ENCODE peak calls at places on chromosomes 11 and 22, in nine cellular contexts. O is astrocyte of the spinal cord, W is SK-N-SH, P is bronchial epithelial cell, S is neuronal stem cell, Y is spleen, J is psoas muscle, Q is suprapubic skin, V is fibroblast of mammary gland. K is an unnamed sample.

GRCh38 chr11:29333993-29334780 is 682.6 kb downstream of the KCNA4 start:
- DNase-seq in Q (no peak), Y (no peak), P (peak), S (peak), O (peak), J (no peak), W (peak), V (peak), K (peak)

GRCh38 chr22:27447316-27447715 is 354.2 kb downstream of the MN1 start:
- DNase-seq in O (no peak), V (no peak), Q (no peak), W (no peak), Y (no peak), J (no peak), S (no peak), P (no peak), K (no peak)

GRCh38 chr22:27100789-27101188 is 443.4 kb downstream of the MIAT start:
- DNase-seq in W (peak), P (no peak), S (peak), Q (no peak), J (no peak), O (peak), Y (no peak), V (no peak), K (peak)

GRCh38 chr11:12066056-12066798 is 44.2 kb upstream of the MICAL2 start:
- DNase-seq in Q (peak), Y (no peak), O (peak), P (peak), S (no peak), J (no peak), V (peak), W (no peak), K (peak)

GRCh38 chr22:41256254-41256897 is 15.6 kb upstream of the CHADL start:
- DNase-seq in W (no peak), P (peak), V (peak), O (peak), S (no peak), Q (no peak), Y (no peak), J (no peak), K (peak)

GRCh38 chr11:8722156-8722555 is 39.6 kb downstream of the RPL27A start:
- DNase-seq in S (no peak), O (peak), J (no peak), W (no peak), V (peak), Y (no peak), Q (no peak), P (no peak), K (peak)

GRCh38 chr22:42856179-42856864 is 751 bp downstream of the ARFGAP3 start:
- DNase-seq in S (peak), J (peak), V (peak), Y (peak), P (peak), W (no peak), Q (peak), O (no peak), K (peak)

GRCh38 chr11:109511598-109511997 is 89.6 kb downstream of the C11orf87 start:
- DNase-seq in P (peak), W (no peak), V (no peak), O (no peak), Y (no peak), Q (no peak), S (no peak), J (no peak), K (no peak)

GRCh38 chr11:70503878-70504240 is 105.5 kb downstream of the CTTN start:
- DNase-seq in J (no peak), O (no peak), V (no peak), W (peak), P (no peak), Y (peak), S (no peak), Q (no peak), K (no peak)

GRCh38 chr11:15977116-15977515 is 379.2 kb downstream of the SOX6 start:
- DNase-seq in V (no peak), Q (no peak), W (no peak), J (no peak), Y (no peak), S (no peak), O (no peak), P (no peak), K (no peak)

GRCh38 chr11:71284525-71285092 is 32.2 kb upstream of the SHANK2 start:
- DNase-seq in V (no peak), J (no peak), P (no peak), Y (no peak), Q (no peak), O (no peak), S (no peak), W (peak), K (no peak)

GRCh38 chr22:39622881-39623367 is 52.4 kb downstream of the CACNA1I start:
- DNase-seq in Y (peak), V (peak), S (peak), O (no peak), J (peak), P (peak), Q (no peak), W (peak), K (peak)

GRCh38 chr11:9752091-9752490 is 88.2 kb downstream of the SWAP70 start:
- DNase-seq in O (peak), J (no peak), Q (no peak), V (peak), W (peak), S (no peak), Y (no peak), P (no peak), K (peak)

GRCh38 chr11:876550-876949 is 33.9 kb downstream of the TSPAN4 start:
- DNase-seq in V (no peak), S (no peak), J (peak), Y (peak), W (no peak), P (no peak), Q (no peak), O (no peak), K (peak)

GRCh38 chr11:125451400-125452124 is 44.5 kb downstream of the FEZ1 start:
- DNase-seq in W (peak), V (no peak), S (peak), Y (no peak), P (peak), J (peak), O (no peak), Q (no peak), K (no peak)

GRCh38 chr11:536841-537621 is at the start of gene LRRC56:
- DNase-seq in W (no peak), P (peak), Y (peak), V (peak), J (peak), S (peak), Q (peak), O (peak), K (peak)

GRCh38 chr11:26510201-26510600 is 61.9 kb downstream of the MUC15 start:
- DNase-seq in S (no peak), P (no peak), J (no peak), W (no peak), Y (no peak), Q (no peak), O (no peak), V (no peak), K (no peak)

GRCh38 chr11:125373426-125374391 is 122.4 kb downstream of the FEZ1 start:
- DNase-seq in J (no peak), W (no peak), V (no peak), Y (peak), S (no peak), O (no peak), Q (no peak), P (no peak), K (peak)

GRCh38 chr11:10441652-10442503 is 13.2 kb upstream of the AMPD3 start:
- DNase-seq in Y (no peak), P (peak), W (no peak), S (no peak), O (peak), J (no peak), V (no peak), Q (no peak), K (no peak)

GRCh38 chr22:37290737-37291136 is 8.4 kb downstream of the CYTH4 start:
- DNase-seq in Q (no peak), W (no peak), Y (peak), V (peak), S (no peak), J (no peak), O (no peak), P (no peak), K (peak)

GRCh38 chr11:133836076-133836548 is 9.2 kb downstream of the SPATA19 start:
- DNase-seq in J (no peak), Y (no peak), Q (no peak), P (no peak), S (no peak), V (no peak), W (no peak), O (no peak), K (no peak)

GRCh38 chr11:119538748-119539147 is 115.8 kb upstream of the THY1 start:
- DNase-seq in S (no peak), O (no peak), P (peak), Q (peak), Y (no peak), W (no peak), J (no peak), V (peak), K (peak)

DNA sequence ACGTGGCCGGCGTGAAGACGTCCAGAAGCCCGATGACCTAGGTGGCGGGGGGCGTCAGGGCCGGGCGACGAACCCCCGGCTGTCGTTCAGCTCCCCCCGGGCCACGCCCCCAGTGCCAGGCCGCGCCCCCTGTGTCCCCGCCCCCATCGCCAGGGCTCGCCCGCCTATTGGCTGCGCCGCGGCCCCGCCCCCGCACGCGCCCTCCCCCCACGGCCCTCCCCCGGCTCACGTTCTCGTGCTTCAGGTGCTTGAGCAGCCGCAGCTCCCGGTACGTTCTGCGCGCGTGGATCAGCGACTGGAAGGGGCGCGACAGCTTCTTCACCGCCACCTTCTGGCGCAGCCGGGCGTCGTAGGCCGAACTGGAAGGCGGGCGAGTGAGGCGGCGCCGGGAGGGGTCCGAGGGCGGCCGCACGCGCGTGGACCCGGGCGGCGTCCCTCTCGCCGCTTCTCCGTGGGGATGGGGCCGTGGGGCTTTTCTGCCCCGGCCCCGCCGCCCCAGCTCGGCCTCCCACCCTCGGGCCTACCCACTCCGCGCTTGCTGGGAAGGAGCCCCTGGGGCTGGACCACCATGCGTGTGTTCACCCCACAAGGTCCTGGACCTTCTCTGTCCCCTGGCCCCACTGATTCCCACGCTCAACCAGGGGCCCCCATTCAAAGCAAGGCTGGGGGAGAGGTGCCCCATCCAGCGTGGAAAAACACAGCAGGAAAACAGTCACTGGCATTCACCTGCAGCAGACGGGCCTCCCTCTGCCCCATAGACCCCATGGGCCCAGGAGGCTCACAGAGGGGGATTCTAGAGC is 2.4 kb downstream of the MAPK11 start:
- DNase-seq in S (no peak), W (peak), V (peak), Q (no peak), P (peak), Y (no peak), O (peak), J (peak), K (peak)
- H3K4me3 ChIP-seq in S (no peak), W (no peak), V (peak), Q (peak), P (peak), Y (no peak), O (peak), J (peak), K (peak)

DNA sequence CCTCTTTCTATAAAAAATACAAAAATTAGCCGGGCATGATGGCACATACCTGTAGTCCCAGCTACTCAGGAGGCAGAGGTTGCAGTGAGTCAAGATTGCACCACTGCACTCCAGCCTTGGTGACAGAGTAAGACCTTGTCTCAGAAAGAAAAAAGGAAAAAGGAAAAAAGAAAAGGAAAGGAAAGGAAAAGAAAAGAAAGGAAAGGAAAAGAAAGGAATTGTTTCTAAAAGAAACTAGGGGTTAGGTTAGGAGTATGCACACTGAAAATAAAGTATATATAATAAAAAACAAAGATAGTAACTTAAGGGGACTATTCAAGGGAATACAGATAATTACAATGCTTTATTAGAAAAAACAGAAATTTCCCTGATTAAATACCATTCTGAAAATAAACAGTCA is 50.9 kb downstream of the TTC28 start:
- DNase-seq in P (no peak), O (no peak), V (no peak), Q (no peak), J (no peak), S (no peak), W (no peak), Y (no peak), K (no peak)
- H3K4me3 ChIP-seq in P (no peak), O (no peak), V (no peak), Q (no peak), J (no peak), S (no peak), W (no peak), Y (no peak), K (no peak)

GRCh38 chr11:68767672-68768071 is 16.4 kb upstream of the TESMIN start:
- DNase-seq in Y (no peak), S (no peak), V (no peak), O (no peak), J (no peak), W (no peak), Q (no peak), P (no peak), K (no peak)

GRCh38 chr11:68772936-68773335 is 21.6 kb upstream of the TESMIN start:
- DNase-seq in J (no peak), Q (no peak), W (no peak), S (no peak), Y (no peak), V (no peak), O (no peak), P (no peak), K (no peak)

GRCh38 chr11:68774188-68774585 is 22.9 kb upstream of the TESMIN start:
- DNase-seq in O (no peak), Q (no peak), V (no peak), W (no peak), J (no peak), Y (no peak), S (no peak), P (no peak), K (no peak)

GRCh38 chr11:68773521-68774187 is 22.3 kb upstream of the TESMIN start:
- DNase-seq in V (peak), S (no peak), J (no peak), Q (no peak), W (no peak), P (no peak), Y (no peak), O (peak), K (peak)

GRCh38 chr11:68770781-68771180 is 19.5 kb upstream of the TESMIN start:
- DNase-seq in P (no peak), J (no peak), V (no peak), W (no peak), O (no peak), S (no peak), Q (no peak), Y (no peak), K (no peak)
- H3K4me3 ChIP-seq in P (no peak), J (no peak), V (no peak), W (no peak), O (no peak), S (no peak), Q (no peak), Y (no peak), K (no peak)

DNA sequence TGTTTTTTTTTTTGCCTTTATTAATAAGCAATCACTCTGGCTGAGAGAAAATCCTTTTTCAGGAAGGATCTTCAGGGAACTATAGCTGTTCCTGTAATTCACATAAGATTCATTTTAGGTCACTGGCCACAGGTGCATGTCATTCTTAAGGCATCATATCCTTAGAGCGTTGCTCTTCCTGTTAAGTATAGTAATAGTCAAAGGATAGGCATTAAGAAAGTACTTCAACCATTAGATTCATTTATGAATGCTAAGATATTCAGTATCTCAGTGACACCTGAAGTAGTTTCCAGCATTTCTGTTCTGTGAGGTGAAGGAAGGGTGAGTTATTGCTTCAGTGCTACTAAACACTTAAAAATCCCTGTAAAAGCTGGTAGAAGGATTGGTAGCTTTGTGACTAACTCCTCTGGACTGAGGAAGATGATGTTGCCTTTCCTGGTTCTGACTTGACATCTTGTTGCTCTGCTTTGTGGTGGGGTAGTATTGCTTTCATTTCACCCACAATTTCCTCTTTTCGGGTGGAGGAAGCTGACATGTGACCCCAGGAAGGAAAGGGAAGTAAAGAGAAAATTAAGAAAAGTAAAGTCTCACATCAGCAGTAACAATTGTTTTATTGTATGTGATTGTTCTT is 34.7 kb downstream of the RNF169 start:
- DNase-seq in S (no peak), O (peak), V (peak), Q (no peak), J (no peak), P (peak), W (no peak), Y (no peak), K (peak)
- H3K4me3 ChIP-seq in S (no peak), O (no peak), V (no peak), Q (no peak), J (no peak), P (no peak), W (no peak), Y (no peak), K (no peak)

GRCh38 chr22:31343235-31344191 is 2.6 kb downstream of the PATZ1 start:
- DNase-seq in S (peak), Q (no peak), O (no peak), J (no peak), V (no peak), W (peak), P (peak), Y (peak), K (peak)
- H3K4me3 ChIP-seq in S (peak), Q (peak), O (peak), J (peak), V (no peak), W (peak), P (peak), Y (peak), K (peak)

DNA sequence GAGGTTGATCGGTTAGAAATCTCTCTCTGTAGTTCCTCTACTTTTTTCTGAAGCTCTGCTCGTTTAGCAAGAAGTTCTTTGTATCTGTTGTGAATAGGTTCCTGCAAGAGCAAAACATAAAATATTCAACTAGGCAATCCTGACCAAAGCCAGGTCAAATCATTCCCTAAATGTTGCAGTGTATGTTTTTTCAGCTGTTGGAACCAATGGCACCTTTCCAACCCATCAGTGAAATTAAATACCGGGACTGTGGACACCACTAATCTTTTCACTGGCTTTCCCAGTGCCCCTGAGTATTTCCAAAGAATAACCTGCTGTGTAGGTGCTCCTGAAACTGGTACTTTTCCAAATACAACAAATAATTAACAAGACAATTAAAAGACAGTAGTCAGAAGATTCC is 45.1 kb downstream of the CEP57 start:
- DNase-seq in O (peak), Y (no peak), S (no peak), V (peak), Q (no peak), W (no peak), J (no peak), P (no peak), K (no peak)
- H3K4me3 ChIP-seq in O (no peak), Y (no peak), S (no peak), V (no peak), Q (no peak), W (no peak), J (no peak), P (no peak), K (no peak)

DNA sequence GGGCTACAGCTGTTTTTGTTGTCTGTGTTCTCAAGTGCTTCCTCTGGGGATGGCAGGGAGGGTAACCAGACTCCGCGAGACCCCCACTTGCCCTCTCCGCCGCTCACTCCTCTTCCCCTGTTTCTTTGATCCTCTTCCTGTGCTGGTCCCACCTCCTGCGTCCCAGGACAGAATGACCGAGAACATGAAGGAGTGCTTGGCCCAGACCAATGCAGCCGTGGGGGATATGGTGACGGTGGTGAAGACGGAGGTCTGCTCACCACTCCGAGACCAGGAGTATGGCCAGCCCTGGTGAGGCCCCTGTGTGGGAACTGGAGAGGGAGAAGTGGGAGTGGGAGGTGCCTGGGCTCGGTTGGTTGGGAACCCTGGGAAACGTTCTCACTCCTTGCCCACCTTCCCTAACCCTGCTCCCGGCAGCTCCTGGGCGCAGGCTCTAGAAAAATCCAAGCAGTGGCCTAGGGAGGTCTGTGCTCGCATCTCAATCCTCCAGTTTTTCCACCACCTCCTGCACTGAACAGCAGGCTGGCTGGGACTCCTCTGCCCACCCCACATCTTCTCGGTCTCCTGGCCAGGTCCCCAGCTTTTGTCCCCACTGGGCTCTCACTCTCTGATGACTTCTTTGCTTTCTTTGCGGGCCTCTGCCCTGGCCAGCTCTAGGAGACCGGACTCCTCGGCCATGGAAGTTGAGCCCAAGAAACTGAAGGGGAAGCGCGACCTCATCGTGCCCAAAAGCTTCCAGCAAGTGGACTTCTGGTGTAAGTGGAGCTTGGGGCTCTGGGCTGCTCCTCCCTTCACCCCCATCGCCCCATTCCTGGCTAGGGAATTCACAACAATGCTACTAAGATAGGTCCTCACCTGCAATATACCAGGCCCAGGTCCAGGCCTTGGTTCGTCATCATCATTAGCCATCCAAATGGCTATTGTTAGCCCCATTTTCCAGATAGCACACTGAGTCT is 35.4 kb downstream of the PRDM11 start:
- DNase-seq in O (no peak), Q (no peak), Y (no peak), W (no peak), V (no peak), P (no peak), S (no peak), J (no peak), K (no peak)
- H3K4me3 ChIP-seq in O (no peak), Q (peak), Y (no peak), W (no peak), V (no peak), P (peak), S (no peak), J (peak), K (peak)

GRCh38 chr11:64810891-64811272 is 531 bp upstream of the MEN1 start:
- DNase-seq in W (no peak), V (no peak), Q (no peak), Y (no peak), P (no peak), S (no peak), J (no peak), O (no peak), K (no peak)
- H3K4me3 ChIP-seq in W (peak), V (peak), Q (peak), Y (peak), P (peak), S (peak), J (peak), O (peak), K (peak)

K was measured in fibroblast of villous mesenchyme.